ENCODE peak calls at places on chromosome 1, in four cellular contexts. E is stomach, R is MM.1S, K is AG04450. F is an unnamed sample.
A peak's percentile ranks its signal among the peaks of the same experiment; 100 is the strongest.

GRCh38 chr1:207565546-207566468 is 69.8 kb downstream of the CR1 start:
- DNase-seq in E (no peak), R (no peak), K (no peak), F (no peak)

GRCh38 chr1:169574336-169574735 is 11.9 kb downstream of the F5 start:
- DNase-seq in R (no peak), E (no peak), K (no peak), F (no peak)

GRCh38 chr1:243598433-243598832 is 251.6 kb downstream of the AKT3 start:
- DNase-seq in R (no peak), E (no peak), K (peak; percentile 54), F (no peak)

GRCh38 chr1:66624412-66625060 is 90.6 kb downstream of the SGIP1 start:
- DNase-seq in K (no peak), R (no peak), E (no peak), F (no peak)

GRCh38 chr1:103194060-103194459 is 85.7 kb upstream of the COL11A1 start:
- DNase-seq in R (no peak), E (no peak), K (no peak), F (no peak)

GRCh38 chr1:38997901-38998190 is 6.8 kb downstream of the AKIRIN1 start:
- DNase-seq in E (no peak), K (no peak), R (no peak), F (no peak)

GRCh38 chr1:8858888-8859706 is 19.4 kb downstream of the ENO1 start:
- DNase-seq in R (peak; percentile 40), K (no peak), E (peak; percentile 43), F (peak; percentile 33)

GRCh38 chr1:113813218-113813617 is 942 bp upstream of the RSBN1 start:
- DNase-seq in R (no peak), K (no peak), E (no peak), F (no peak)

GRCh38 chr1:112337028-112337531 is 58.9 kb upstream of the CTTNBP2NL start:
- DNase-seq in K (peak; percentile 11), R (no peak), E (peak; percentile 34), F (no peak)

GRCh38 chr1:30855686-30856259 is 52.8 kb downstream of the SDC3 start:
- DNase-seq in E (no peak), R (no peak), K (no peak), F (no peak)

GRCh38 chr1:6259491-6260362 is 1.2 kb downstream of the GPR153 start:
- DNase-seq in E (peak; percentile 75), R (peak; percentile 69), K (peak; percentile 23), F (peak; percentile 63)

GRCh38 chr1:45522324-45523104 is 830 bp upstream of the PRDX1 start:
- DNase-seq in K (no peak), E (no peak), R (no peak), F (no peak)

GRCh38 chr1:25787477-25788043 is 12.4 kb upstream of the SELENON start:
- DNase-seq in E (no peak), R (no peak), K (no peak), F (no peak)

GRCh38 chr1:1430114-1430982 is 5.1 kb upstream of the VWA1 start:
- DNase-seq in K (no peak), R (no peak), E (peak; percentile 81), F (no peak)

GRCh38 chr1:36884029-36884701 is 150.2 kb downstream of the GRIK3 start:
- DNase-seq in R (peak; percentile 14), E (peak; percentile 9), K (no peak), F (no peak)

GRCh38 chr1:186482661-186483255 is 21.8 kb upstream of the PDC start:
- DNase-seq in R (peak; percentile 67), K (peak; percentile 43), E (peak; percentile 42), F (no peak)

GRCh38 chr1:10210841-10211804 is 753 bp downstream of the KIF1B start:
- DNase-seq in K (peak; percentile 59), R (no peak), E (peak; percentile 87), F (no peak)

GRCh38 chr1:44031051-44031899 is at the start of gene SLC6A9:
- DNase-seq in K (peak; percentile 70), E (peak; percentile 69), R (peak; percentile 53), F (peak; percentile 61)

GRCh38 chr1:152986578-152986977 is 2.7 kb downstream of the SPRR1A start:
- DNase-seq in R (no peak), K (no peak), E (no peak), F (no peak)

GRCh38 chr1:197841828-197842573 is 60.4 kb upstream of the C1orf53 start:
- DNase-seq in R (no peak), K (peak; percentile 8), E (no peak), F (no peak)

GRCh38 chr1:79716481-79716880 is 710.0 kb upstream of the ADGRL4 start:
- DNase-seq in E (no peak), K (peak; percentile 29), R (no peak), F (no peak)

GRCh38 chr1:10678395-10678794 is 118.1 kb downstream of the CASZ1 start:
- DNase-seq in K (no peak), R (no peak), E (no peak), F (no peak)

GRCh38 chr1:41053324-41053723 is 31.8 kb upstream of the SLFNL1 start:
- DNase-seq in R (no peak), K (no peak), E (no peak), F (no peak)

GRCh38 chr1:85992756-85993155 is 163.8 kb downstream of the COL24A1 start:
- DNase-seq in K (peak; percentile 27), E (no peak), R (peak; percentile 83), F (no peak)

GRCh38 chr1:79355073-79355472 is 348.5 kb upstream of the ADGRL4 start:
- DNase-seq in E (no peak), R (no peak), K (peak; percentile 41), F (no peak)

GRCh38 chr1:95035536-95035935 is 37.2 kb downstream of the ALG14 start:
- DNase-seq in K (peak; percentile 84), R (no peak), E (no peak), F (no peak)

GRCh38 chr1:175154595-175155472 is 37.7 kb downstream of the KIAA0040 start:
- DNase-seq in K (no peak), E (peak; percentile 82), R (peak; percentile 91), F (peak; percentile 72)

GRCh38 chr1:217417363-217417762 is 213.5 kb downstream of the GPATCH2 start:
- DNase-seq in K (no peak), R (no peak), E (no peak), F (no peak)

GRCh38 chr1:176783281-176783680 is 320.3 kb downstream of the PAPPA2 start:
- DNase-seq in R (no peak), E (no peak), K (no peak), F (no peak)

GRCh38 chr1:23837905-23838304 is 12.7 kb upstream of the HMGCL start:
- DNase-seq in R (no peak), E (no peak), K (no peak), F (no peak)

GRCh38 chr1:39262802-39263201 is 58.3 kb downstream of the MACF1 start:
- DNase-seq in R (no peak), E (no peak), K (no peak), F (no peak)

GRCh38 chr1:90993245-90993644 is 28.6 kb downstream of the ZNF644 start:
- DNase-seq in R (no peak), K (no peak), E (no peak), F (no peak)

GRCh38 chr1:90996742-90997413 is 25.0 kb downstream of the ZNF644 start:
- DNase-seq in R (no peak), E (no peak), K (no peak), F (no peak)

GRCh38 chr1:90990779-90991178 is 31.1 kb downstream of the ZNF644 start:
- DNase-seq in R (no peak), K (no peak), E (no peak), F (no peak)

GRCh38 chr1:90995495-90995894 is 26.3 kb downstream of the ZNF644 start:
- DNase-seq in E (no peak), K (no peak), R (no peak), F (no peak)

GRCh38 chr1:90994461-90994860 is 27.4 kb downstream of the ZNF644 start:
- DNase-seq in E (no peak), R (no peak), K (no peak), F (no peak)
- H3K9me3 ChIP-seq in E (no peaks in the 10 kb centered on the region), R (no peaks in the 10 kb centered on the region), K (peaks cover 15% of the 10 kb centered on the region), F (peaks cover 5% of the 10 kb centered on the region)

GRCh38 chr1:236259043-236259442 is 22.7 kb downstream of the ERO1B start:
- DNase-seq in K (no peak), R (no peak), E (no peak), F (no peak)
- H3K9me3 ChIP-seq in K (peaks cover 3% of the 10 kb centered on the region), R (no peaks in the 10 kb centered on the region), E (no peaks in the 10 kb centered on the region), F (peaks cover 13% of the 10 kb centered on the region)

GRCh38 chr1:227526524-227526923 is 36.8 kb upstream of the ZNF678 start:
- DNase-seq in K (no peak), R (no peak), E (no peak), F (no peak)
- H3K9me3 ChIP-seq in K (peaks cover under 1% of the 10 kb centered on the region), R (no peaks in the 10 kb centered on the region), E (peaks cover 10% of the 10 kb centered on the region), F (peaks cover 4% of the 10 kb centered on the region)

DNA sequence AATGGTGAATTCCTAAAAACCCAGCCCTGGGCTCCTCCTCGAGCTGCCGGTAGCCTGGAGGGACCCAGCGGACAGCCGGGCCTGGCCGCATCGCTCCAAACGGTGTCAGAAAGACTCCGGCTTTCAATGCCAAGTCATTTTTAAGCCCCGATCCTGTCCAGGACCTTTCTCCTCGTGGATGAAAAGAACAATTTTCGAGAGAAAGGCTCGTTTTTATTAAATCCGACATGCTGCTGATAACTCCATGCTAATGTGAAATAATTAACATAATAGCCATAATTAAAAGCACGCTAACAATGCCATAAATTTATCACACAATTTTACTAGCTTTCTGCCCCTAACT is 4.6 kb upstream of the FOXD3 start:
- DNase-seq in E (no peak), R (no peak), K (no peak), F (no peak)
- H3K9me3 ChIP-seq in E (no peaks in the 10 kb centered on the region), R (no peaks in the 10 kb centered on the region), K (peaks cover 29% of the 10 kb centered on the region), F (peaks cover 4% of the 10 kb centered on the region)

GRCh38 chr1:246971969-246972368 is 35.9 kb downstream of the ZNF695 start:
- DNase-seq in E (no peak), K (no peak), R (no peak), F (no peak)
- H3K9me3 ChIP-seq in E (peaks cover 5% of the 10 kb centered on the region), K (peaks cover 24% of the 10 kb centered on the region), R (peaks cover 3% of the 10 kb centered on the region), F (no peaks in the 10 kb centered on the region)

GRCh38 chr1:247843411-247843810 is 1.7 kb upstream of the OR11L1 start:
- DNase-seq in K (no peak), R (no peak), E (no peak), F (no peak)

GRCh38 chr1:247845011-247845692 is 3.5 kb upstream of the OR11L1 start:
- DNase-seq in R (no peak), E (no peak), K (no peak), F (no peak)

GRCh38 chr1:247849616-247850015 is 7.4 kb upstream of the TRIM58 start:
- DNase-seq in E (no peak), K (no peak), R (no peak), F (no peak)

GRCh38 chr1:247845693-247846017 is 4.0 kb upstream of the OR11L1 start:
- DNase-seq in K (no peak), R (no peak), E (no peak), F (no peak)

DNA sequence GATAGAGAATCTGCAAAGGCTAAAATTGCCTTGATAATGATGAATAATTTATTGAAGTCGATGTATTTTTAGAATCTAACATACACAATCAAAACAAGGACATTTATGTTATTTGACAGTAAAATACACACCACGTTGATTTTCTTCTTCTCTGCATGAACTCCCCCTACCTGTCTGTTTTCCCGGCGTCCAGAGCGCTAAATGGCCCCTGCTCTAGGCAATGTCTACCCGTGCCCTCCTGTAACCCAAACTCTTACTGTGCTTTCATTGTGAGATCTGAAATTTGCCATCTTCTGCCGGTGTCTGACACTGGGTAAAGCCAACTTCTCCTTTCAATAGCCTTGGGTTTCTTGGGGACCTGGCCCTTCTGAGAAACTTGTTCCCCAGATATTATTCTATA is 6.7 kb upstream of the OR11L1 start:
- DNase-seq in K (no peak), E (no peak), R (no peak), F (no peak)
- H3K9me3 ChIP-seq in K (peaks cover 39% of the 10 kb centered on the region), E (no peaks in the 10 kb centered on the region), R (no peaks in the 10 kb centered on the region), F (no peaks in the 10 kb centered on the region)

GRCh38 chr1:239982762-239983161 is 108.9 kb upstream of the FMN2 start:
- DNase-seq in R (no peak), K (no peak), E (no peak), F (no peak)
- H3K9me3 ChIP-seq in R (no peaks in the 10 kb centered on the region), K (peaks cover 4% of the 10 kb centered on the region), E (no peaks in the 10 kb centered on the region), F (peaks cover 8% of the 10 kb centered on the region)